ENCODE peak calls at places on chromosomes 1 and 21, in ten cellular contexts. One of them, this sample, is unnamed. For H3K4me1 and H3K27me3, the result is how much of the 10 kb centered on the place peaks cover.

GRCh38 chr1:213163278-213163711 is 112.3 kb downstream of the RPS6KC1 start:
- DNase-seq in Peyer's patch: no peak
- DNase-seq in BE2C: no peak
- DNase-seq in uterus: no peak
- DNase-seq in transverse colon: no peak
- DNase-seq in foreskin keratinocyte: no peak
- DNase-seq in colonic mucosa: no peak
- DNase-seq in heart right ventricle: no peak
- DNase-seq in heart left ventricle: no peak
- DNase-seq in upper lobe of right lung: no peak
- DNase-seq in this sample: no peak

GRCh38 chr1:166822385-166822784 is 16.9 kb upstream of the POGK start:
- DNase-seq in Peyer's patch: no peak
- DNase-seq in BE2C: no peak
- DNase-seq in uterus: no peak
- DNase-seq in transverse colon: no peak
- DNase-seq in foreskin keratinocyte: no peak
- DNase-seq in colonic mucosa: no peak
- DNase-seq in heart right ventricle: no peak
- DNase-seq in heart left ventricle: no peak
- DNase-seq in upper lobe of right lung: no peak
- DNase-seq in this sample: peak

GRCh38 chr1:56432561-56432971 is 146.8 kb downstream of the PLPP3 start:
- DNase-seq in Peyer's patch: no peak
- DNase-seq in BE2C: no peak
- DNase-seq in uterus: no peak
- DNase-seq in transverse colon: no peak
- DNase-seq in foreskin keratinocyte: no peak
- DNase-seq in colonic mucosa: no peak
- DNase-seq in heart right ventricle: no peak
- DNase-seq in heart left ventricle: no peak
- DNase-seq in upper lobe of right lung: no peak
- DNase-seq in this sample: no peak

GRCh38 chr21:42701706-42702456 is 48.5 kb downstream of the PDE9A start:
- DNase-seq in Peyer's patch: no peak
- DNase-seq in BE2C: no peak
- DNase-seq in uterus: no peak
- DNase-seq in transverse colon: no peak
- DNase-seq in foreskin keratinocyte: no peak
- DNase-seq in colonic mucosa: no peak
- DNase-seq in heart right ventricle: no peak
- DNase-seq in heart left ventricle: no peak
- DNase-seq in upper lobe of right lung: no peak
- DNase-seq in this sample: no peak

GRCh38 chr1:117641536-117641935 is 35.7 kb downstream of the TENT5C start:
- DNase-seq in Peyer's patch: peak
- DNase-seq in BE2C: no peak
- DNase-seq in uterus: no peak
- DNase-seq in transverse colon: no peak
- DNase-seq in foreskin keratinocyte: no peak
- DNase-seq in colonic mucosa: no peak
- DNase-seq in heart right ventricle: no peak
- DNase-seq in heart left ventricle: no peak
- DNase-seq in upper lobe of right lung: no peak
- DNase-seq in this sample: no peak

GRCh38 chr1:212225871-212226302 is 59.3 kb upstream of the PPP2R5A start:
- DNase-seq in Peyer's patch: no peak
- DNase-seq in BE2C: no peak
- DNase-seq in uterus: no peak
- DNase-seq in transverse colon: no peak
- DNase-seq in foreskin keratinocyte: no peak
- DNase-seq in colonic mucosa: no peak
- DNase-seq in heart right ventricle: no peak
- DNase-seq in heart left ventricle: no peak
- DNase-seq in upper lobe of right lung: no peak
- DNase-seq in this sample: no peak

GRCh38 chr1:159916240-159917051 is 8.9 kb downstream of the TAGLN2 start:
- DNase-seq in Peyer's patch: no peak
- DNase-seq in BE2C: peak
- DNase-seq in uterus: no peak
- DNase-seq in transverse colon: no peak
- DNase-seq in foreskin keratinocyte: peak
- DNase-seq in colonic mucosa: no peak
- DNase-seq in heart right ventricle: no peak
- DNase-seq in heart left ventricle: no peak
- DNase-seq in upper lobe of right lung: peak
- DNase-seq in this sample: no peak

GRCh38 chr1:152495066-152495675 is 15.4 kb upstream of the LCE5A start:
- DNase-seq in Peyer's patch: no peak
- DNase-seq in BE2C: peak
- DNase-seq in uterus: no peak
- DNase-seq in transverse colon: peak
- DNase-seq in foreskin keratinocyte: no peak
- DNase-seq in colonic mucosa: peak
- DNase-seq in heart right ventricle: no peak
- DNase-seq in heart left ventricle: no peak
- DNase-seq in upper lobe of right lung: no peak
- DNase-seq in this sample: peak

GRCh38 chr21:42051788-42052187 is 19.3 kb upstream of the UMODL1 start:
- DNase-seq in Peyer's patch: no peak
- DNase-seq in BE2C: no peak
- DNase-seq in uterus: no peak
- DNase-seq in transverse colon: no peak
- DNase-seq in foreskin keratinocyte: no peak
- DNase-seq in colonic mucosa: no peak
- DNase-seq in heart right ventricle: no peak
- DNase-seq in heart left ventricle: no peak
- DNase-seq in upper lobe of right lung: no peak
- DNase-seq in this sample: no peak

GRCh38 chr1:163095223-163095622 is 26.1 kb downstream of the RGS4 start:
- DNase-seq in Peyer's patch: no peak
- DNase-seq in BE2C: no peak
- DNase-seq in uterus: no peak
- DNase-seq in transverse colon: no peak
- DNase-seq in foreskin keratinocyte: no peak
- DNase-seq in colonic mucosa: no peak
- DNase-seq in heart right ventricle: no peak
- DNase-seq in heart left ventricle: no peak
- DNase-seq in upper lobe of right lung: no peak
- DNase-seq in this sample: no peak

GRCh38 chr1:46816930-46817329 is 18.1 kb downstream of the CYP4B1 start:
- DNase-seq in Peyer's patch: no peak
- DNase-seq in BE2C: no peak
- DNase-seq in uterus: no peak
- DNase-seq in transverse colon: no peak
- DNase-seq in foreskin keratinocyte: no peak
- DNase-seq in colonic mucosa: no peak
- DNase-seq in heart right ventricle: no peak
- DNase-seq in heart left ventricle: no peak
- DNase-seq in upper lobe of right lung: no peak
- DNase-seq in this sample: peak

GRCh38 chr1:69568435-69569280 is 936 bp downstream of the LRRC7 start:
- DNase-seq in Peyer's patch: no peak
- DNase-seq in BE2C: peak
- DNase-seq in uterus: no peak
- DNase-seq in transverse colon: no peak
- DNase-seq in foreskin keratinocyte: peak
- DNase-seq in colonic mucosa: no peak
- DNase-seq in heart right ventricle: no peak
- DNase-seq in heart left ventricle: no peak
- DNase-seq in upper lobe of right lung: no peak
- DNase-seq in this sample: no peak

GRCh38 chr21:14740692-14741091 is 194.6 kb upstream of the SAMSN1 start:
- DNase-seq in Peyer's patch: no peak
- DNase-seq in BE2C: no peak
- DNase-seq in uterus: no peak
- DNase-seq in transverse colon: no peak
- DNase-seq in foreskin keratinocyte: peak
- DNase-seq in colonic mucosa: no peak
- DNase-seq in heart right ventricle: no peak
- DNase-seq in heart left ventricle: no peak
- DNase-seq in upper lobe of right lung: no peak
- DNase-seq in this sample: no peak

GRCh38 chr21:45320261-45320990 is 32.7 kb upstream of the POFUT2 start:
- DNase-seq in Peyer's patch: no peak
- DNase-seq in BE2C: peak
- DNase-seq in uterus: no peak
- DNase-seq in transverse colon: no peak
- DNase-seq in foreskin keratinocyte: no peak
- DNase-seq in colonic mucosa: no peak
- DNase-seq in heart right ventricle: no peak
- DNase-seq in heart left ventricle: peak
- DNase-seq in upper lobe of right lung: peak
- DNase-seq in this sample: no peak
- H3K4me1 ChIP-seq in Peyer's patch: under half
- H3K4me1 ChIP-seq in BE2C: under half
- H3K4me1 ChIP-seq in uterus: under half
- H3K4me1 ChIP-seq in transverse colon: under half
- H3K4me1 ChIP-seq in foreskin keratinocyte: under half
- H3K4me1 ChIP-seq in colonic mucosa: under half
- H3K4me1 ChIP-seq in heart right ventricle: under half
- H3K4me1 ChIP-seq in heart left ventricle: half or more
- H3K4me1 ChIP-seq in upper lobe of right lung: under half
- H3K4me1 ChIP-seq in this sample: under half

GRCh38 chr1:38253314-38253713 is 206.7 kb upstream of the POU3F1 start:
- DNase-seq in Peyer's patch: no peak
- DNase-seq in BE2C: no peak
- DNase-seq in uterus: no peak
- DNase-seq in transverse colon: no peak
- DNase-seq in foreskin keratinocyte: no peak
- DNase-seq in colonic mucosa: no peak
- DNase-seq in heart right ventricle: no peak
- DNase-seq in heart left ventricle: no peak
- DNase-seq in upper lobe of right lung: no peak
- DNase-seq in this sample: no peak

GRCh38 chr1:38257374-38257773 is 210.8 kb upstream of the POU3F1 start:
- DNase-seq in Peyer's patch: no peak
- DNase-seq in BE2C: no peak
- DNase-seq in uterus: no peak
- DNase-seq in transverse colon: no peak
- DNase-seq in foreskin keratinocyte: no peak
- DNase-seq in colonic mucosa: no peak
- DNase-seq in heart right ventricle: no peak
- DNase-seq in heart left ventricle: no peak
- DNase-seq in upper lobe of right lung: no peak
- DNase-seq in this sample: no peak

GRCh38 chr1:38261574-38261973 is 215.0 kb upstream of the POU3F1 start:
- DNase-seq in Peyer's patch: no peak
- DNase-seq in BE2C: no peak
- DNase-seq in uterus: no peak
- DNase-seq in transverse colon: no peak
- DNase-seq in foreskin keratinocyte: no peak
- DNase-seq in colonic mucosa: no peak
- DNase-seq in heart right ventricle: no peak
- DNase-seq in heart left ventricle: no peak
- DNase-seq in upper lobe of right lung: no peak
- DNase-seq in this sample: peak

GRCh38 chr1:38258085-38258484 is 211.5 kb upstream of the POU3F1 start:
- DNase-seq in Peyer's patch: no peak
- DNase-seq in BE2C: no peak
- DNase-seq in uterus: no peak
- DNase-seq in transverse colon: no peak
- DNase-seq in foreskin keratinocyte: no peak
- DNase-seq in colonic mucosa: no peak
- DNase-seq in heart right ventricle: no peak
- DNase-seq in heart left ventricle: no peak
- DNase-seq in upper lobe of right lung: no peak
- DNase-seq in this sample: no peak

DNA sequence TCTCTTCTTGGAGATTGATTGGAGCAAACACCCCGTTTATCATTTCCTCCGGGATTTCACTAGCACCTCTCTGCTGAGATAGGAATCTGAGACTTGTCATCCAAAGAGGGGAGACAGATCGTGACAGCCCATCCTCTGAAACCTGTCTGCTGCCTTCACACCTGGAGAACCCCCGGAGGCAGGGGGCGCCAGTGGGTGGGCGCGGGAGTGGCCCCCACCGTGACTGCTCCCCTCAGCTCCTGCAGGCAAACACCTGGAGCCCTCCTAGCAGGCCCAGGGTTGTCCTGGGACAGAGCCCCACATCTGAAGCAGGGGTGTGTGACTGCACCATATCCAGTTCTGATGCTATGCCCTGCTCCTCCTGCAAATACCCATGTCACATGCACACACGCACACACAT is 209.5 kb upstream of the POU3F1 start:
- DNase-seq in Peyer's patch: no peak
- DNase-seq in BE2C: no peak
- DNase-seq in uterus: no peak
- DNase-seq in transverse colon: no peak
- DNase-seq in foreskin keratinocyte: no peak
- DNase-seq in colonic mucosa: no peak
- DNase-seq in heart right ventricle: no peak
- DNase-seq in heart left ventricle: no peak
- DNase-seq in upper lobe of right lung: no peak
- DNase-seq in this sample: no peak
- H3K27me3 ChIP-seq in Peyer's patch: under half
- H3K27me3 ChIP-seq in BE2C: under half
- H3K27me3 ChIP-seq in uterus: under half
- H3K27me3 ChIP-seq in transverse colon: under half
- H3K27me3 ChIP-seq in foreskin keratinocyte: under half
- H3K27me3 ChIP-seq in colonic mucosa: under half
- H3K27me3 ChIP-seq in heart right ventricle: under half
- H3K27me3 ChIP-seq in heart left ventricle: under half
- H3K27me3 ChIP-seq in upper lobe of right lung: under half
- H3K27me3 ChIP-seq in this sample: under half

DNA sequence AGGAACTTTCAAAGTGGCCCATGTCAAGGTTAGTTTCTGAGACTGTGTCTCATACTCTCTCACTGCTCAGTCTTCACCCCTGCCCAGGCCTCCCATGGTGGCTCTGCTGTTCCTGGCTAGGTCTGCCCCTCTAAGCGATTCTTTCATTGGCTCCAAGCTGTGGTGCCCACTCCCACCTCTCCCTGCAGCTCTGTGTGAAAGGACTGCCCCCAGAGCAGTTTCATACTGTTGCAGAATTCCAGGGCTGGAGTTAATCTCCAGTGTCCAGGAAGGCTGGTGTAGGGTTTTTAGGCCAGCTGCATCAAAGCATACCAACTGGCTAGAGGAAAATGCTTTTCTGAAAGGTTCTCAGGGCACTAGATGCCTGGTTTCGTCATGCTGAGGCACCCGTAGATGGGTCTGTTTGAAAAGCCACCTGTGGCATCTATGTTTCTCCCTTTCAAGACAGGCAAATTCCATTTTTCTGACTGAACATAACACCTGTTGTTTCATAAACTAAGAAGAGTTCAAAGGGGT is 153.3 kb downstream of the PLXNA2 start:
- DNase-seq in Peyer's patch: no peak
- DNase-seq in BE2C: no peak
- DNase-seq in uterus: no peak
- DNase-seq in transverse colon: no peak
- DNase-seq in foreskin keratinocyte: no peak
- DNase-seq in colonic mucosa: no peak
- DNase-seq in heart right ventricle: no peak
- DNase-seq in heart left ventricle: no peak
- DNase-seq in upper lobe of right lung: no peak
- DNase-seq in this sample: no peak
- H3K4me1 ChIP-seq in Peyer's patch: under half
- H3K4me1 ChIP-seq in BE2C: under half
- H3K4me1 ChIP-seq in uterus: under half
- H3K4me1 ChIP-seq in transverse colon: under half
- H3K4me1 ChIP-seq in foreskin keratinocyte: under half
- H3K4me1 ChIP-seq in colonic mucosa: under half
- H3K4me1 ChIP-seq in heart right ventricle: under half
- H3K4me1 ChIP-seq in heart left ventricle: under half
- H3K4me1 ChIP-seq in upper lobe of right lung: under half
- H3K4me1 ChIP-seq in this sample: under half

GRCh38 chr1:3598522-3599285 is 12.6 kb downstream of the MEGF6 start:
- DNase-seq in Peyer's patch: no peak
- DNase-seq in BE2C: no peak
- DNase-seq in uterus: no peak
- DNase-seq in transverse colon: no peak
- DNase-seq in foreskin keratinocyte: no peak
- DNase-seq in colonic mucosa: no peak
- DNase-seq in heart right ventricle: no peak
- DNase-seq in heart left ventricle: no peak
- DNase-seq in upper lobe of right lung: no peak
- DNase-seq in this sample: no peak
- H3K27me3 ChIP-seq in Peyer's patch: under half
- H3K27me3 ChIP-seq in BE2C: under half
- H3K27me3 ChIP-seq in uterus: under half
- H3K27me3 ChIP-seq in transverse colon: under half
- H3K27me3 ChIP-seq in foreskin keratinocyte: under half
- H3K27me3 ChIP-seq in colonic mucosa: under half
- H3K27me3 ChIP-seq in heart right ventricle: under half
- H3K27me3 ChIP-seq in heart left ventricle: under half
- H3K27me3 ChIP-seq in upper lobe of right lung: under half
- H3K27me3 ChIP-seq in this sample: under half